ENCODE peak calls at places on chromosomes 13 and 19, in nine cellular contexts. P is thoracic aorta, D is ascending aorta, A is cardiac muscle cell, Z is progenitor cell of endocrine pancreas, R is heart left ventricle, T is right lobe of liver, S is left ventricle myocardium inferior, U is bronchial epithelial cell. Q is an unnamed sample.

GRCh38 chr19:47615714-47616113 is 6.8 kb downstream of the BICRA start:
- DNase-seq in R (no peak), P (no peak), T (no peak), D (no peak), Z (no peak), S (no peak), U (no peak), A (no peak), Q (no peak)

GRCh38 chr13:78709028-78709427 is 50.1 kb upstream of the OBI1 start:
- DNase-seq in T (no peak), S (no peak), R (no peak), A (no peak), D (no peak), U (peak), P (no peak), Z (no peak), Q (no peak)

GRCh38 chr13:50991624-50992610 is 82.3 kb downstream of the RNASEH2B start:
- DNase-seq in P (no peak), U (no peak), T (no peak), Z (no peak), R (no peak), S (no peak), D (no peak), A (no peak), Q (no peak)

GRCh38 chr13:20699715-20700114 is 3.8 kb upstream of the IL17D start:
- DNase-seq in U (no peak), D (no peak), R (no peak), Z (no peak), P (no peak), T (no peak), S (no peak), A (no peak), Q (no peak)

GRCh38 chr13:79128158-79128557 is 277.9 kb downstream of the RBM26 start:
- DNase-seq in A (peak), S (no peak), D (no peak), P (no peak), R (no peak), U (peak), Z (no peak), T (no peak), Q (no peak)

GRCh38 chr19:51441410-51442390 is 16.6 kb downstream of the SIGLEC8 start:
- DNase-seq in A (no peak), Z (no peak), T (no peak), P (no peak), D (no peak), S (no peak), U (no peak), R (no peak), Q (peak)

GRCh38 chr13:75685239-75685697 is 49.1 kb downstream of the LMO7 start:
- DNase-seq in R (no peak), P (no peak), S (no peak), Z (no peak), A (peak), D (no peak), U (peak), T (no peak), Q (no peak)

GRCh38 chr19:35044317-35045117 is 3.0 kb downstream of the HPN start:
- DNase-seq in T (peak), S (peak), R (peak), A (peak), U (peak), D (no peak), P (no peak), Z (peak), Q (peak)

GRCh38 chr13:44101347-44102083 is 221.8 kb downstream of the LACC1 start:
- DNase-seq in T (no peak), P (no peak), S (no peak), A (no peak), D (no peak), R (no peak), Z (no peak), U (no peak), Q (no peak)

GRCh38 chr19:53906211-53907192 is 2.6 kb upstream of the CACNG7 start:
- DNase-seq in T (peak), U (no peak), Z (peak), D (no peak), A (peak), R (peak), P (no peak), S (peak), Q (peak)

GRCh38 chr19:35143231-35143715 is at the start of gene FXYD7:
- DNase-seq in A (no peak), D (no peak), S (no peak), P (no peak), R (peak), U (no peak), T (no peak), Z (no peak), Q (peak)

GRCh38 chr19:39679056-39679790 is 23.5 kb downstream of the LGALS16 start:
- DNase-seq in D (no peak), P (no peak), U (no peak), T (no peak), S (no peak), A (no peak), R (no peak), Z (no peak), Q (no peak)

GRCh38 chr13:91805605-91806004 is 407.2 kb downstream of the GPC5 start:
- DNase-seq in U (no peak), P (no peak), R (no peak), S (no peak), A (peak), D (no peak), T (no peak), Z (no peak), Q (no peak)

GRCh38 chr19:1510807-1511206 is 2.0 kb downstream of the ADAMTSL5 start:
- DNase-seq in P (no peak), R (no peak), D (no peak), Z (no peak), U (no peak), S (no peak), T (no peak), A (no peak), Q (no peak)

GRCh38 chr19:56304243-56304642 is 10.4 kb downstream of the ZSCAN5A start:
- DNase-seq in D (no peak), S (no peak), Z (no peak), A (no peak), U (no peak), R (no peak), T (no peak), P (no peak), Q (no peak)

GRCh38 chr13:59437902-59438301 is 725.8 kb downstream of the DIAPH3 start:
- DNase-seq in D (no peak), A (no peak), U (no peak), P (no peak), R (no peak), S (no peak), T (no peak), Z (no peak), Q (no peak)

GRCh38 chr19:1725100-1726064 is 27.9 kb upstream of the ONECUT3 start:
- DNase-seq in S (peak), R (peak), D (no peak), P (no peak), U (no peak), Z (peak), T (peak), A (peak), Q (peak)

GRCh38 chr19:1847684-1848398 is 442 bp downstream of the REXO1 start:
- DNase-seq in T (peak), U (no peak), Z (no peak), A (peak), D (no peak), P (no peak), S (no peak), R (no peak), Q (peak)

GRCh38 chr13:51584731-51585191 is 499 bp downstream of the WDFY2 start:
- DNase-seq in Z (peak), S (peak), R (peak), U (peak), P (peak), D (no peak), A (peak), T (peak), Q (peak)

GRCh38 chr19:46618670-46619231 is 6.1 kb downstream of the PTGIR start:
- DNase-seq in R (peak), U (no peak), A (peak), S (no peak), T (no peak), Z (no peak), P (no peak), D (no peak), Q (no peak)

GRCh38 chr13:41199526-41199925 is 5.2 kb upstream of the KBTBD7 start:
- DNase-seq in U (no peak), D (no peak), S (no peak), R (no peak), A (no peak), Z (no peak), T (no peak), P (no peak), Q (no peak)

GRCh38 chr19:52635786-52636570 is 2.2 kb downstream of the ZNF83 start:
- DNase-seq in T (no peak), P (no peak), U (no peak), D (no peak), A (no peak), S (no peak), R (no peak), Z (no peak), Q (no peak)

GRCh38 chr13:101757446-101758039 is 305.1 kb downstream of the ITGBL1 start:
- DNase-seq in T (no peak), Z (no peak), S (no peak), D (no peak), R (no peak), U (peak), A (peak), P (no peak), Q (no peak)

GRCh38 chr19:7397687-7398086 is 49.0 kb downstream of the ARHGEF18 start:
- DNase-seq in P (no peak), A (peak), U (peak), T (no peak), Z (no peak), R (no peak), D (no peak), S (no peak), Q (no peak)

GRCh38 chr13:53368948-53369347 is 340.3 kb downstream of the OLFM4 start:
- DNase-seq in D (no peak), R (no peak), P (no peak), S (no peak), Z (no peak), U (no peak), T (no peak), A (no peak), Q (no peak)

GRCh38 chr13:66036024-66036614 is 1194.0 kb downstream of the PCDH9 start:
- DNase-seq in S (no peak), T (no peak), R (no peak), A (peak), P (no peak), Z (no peak), D (no peak), U (peak), Q (no peak)

GRCh38 chr19:2804156-2805004 is 15.3 kb upstream of the ZNF554 start:
- DNase-seq in S (no peak), P (no peak), D (no peak), A (no peak), U (no peak), T (no peak), R (no peak), Z (no peak), Q (no peak)

GRCh38 chr13:98039261-98039660 is 85.8 kb downstream of the IPO5 start:
- DNase-seq in T (no peak), P (no peak), R (no peak), Z (no peak), D (no peak), A (no peak), S (no peak), U (no peak), Q (no peak)

GRCh38 chr13:21913010-21913409 is 242.1 kb downstream of the FGF9 start:
- DNase-seq in A (no peak), D (no peak), S (no peak), P (no peak), R (no peak), Z (no peak), U (no peak), T (no peak), Q (peak)

GRCh38 chr19:45485301-45486077 is 11.4 kb downstream of the RTN2 start:
- DNase-seq in S (peak), R (peak), P (peak), Z (peak), A (peak), T (peak), U (peak), D (peak), Q (peak)

GRCh38 chr19:57319869-57320179 is 448 bp upstream of the ZNF543 start:
- DNase-seq in T (no peak), D (no peak), U (no peak), S (no peak), R (no peak), Z (no peak), P (no peak), A (no peak), Q (no peak)

GRCh38 chr19:39046037-39046821 is 13.9 kb upstream of the FBXO27 start:
- DNase-seq in P (no peak), A (peak), D (no peak), S (no peak), R (no peak), Z (no peak), U (no peak), T (no peak), Q (no peak)

GRCh38 chr13:53545340-53545941 is 516.8 kb downstream of the OLFM4 start:
- DNase-seq in Z (no peak), R (no peak), D (no peak), T (no peak), S (no peak), U (no peak), P (no peak), A (no peak), Q (no peak)

GRCh38 chr19:33438987-33439781 is 65.7 kb downstream of the CEBPG start:
- DNase-seq in U (no peak), R (peak), P (no peak), D (no peak), T (peak), S (peak), Z (no peak), A (no peak), Q (no peak)

GRCh38 chr13:99385940-99386339 is 78.7 kb upstream of the GPR183 start:
- DNase-seq in P (no peak), D (no peak), S (no peak), R (no peak), T (no peak), U (no peak), Z (no peak), A (no peak), Q (no peak)

GRCh38 chr13:99386495-99386894 is 79.3 kb upstream of the GPR183 start:
- DNase-seq in P (no peak), U (no peak), R (no peak), S (no peak), A (no peak), T (no peak), Z (no peak), D (no peak), Q (no peak)

GRCh38 chr13:99385161-99385560 is 78.0 kb upstream of the GPR183 start:
- DNase-seq in P (no peak), T (no peak), R (no peak), A (no peak), S (no peak), U (no peak), Z (no peak), D (no peak), Q (no peak)

GRCh38 chr13:99388334-99388923 is 81.2 kb upstream of the GPR183 start:
- DNase-seq in R (no peak), T (no peak), P (no peak), A (no peak), S (no peak), U (no peak), D (no peak), Z (no peak), Q (no peak)

DNA sequence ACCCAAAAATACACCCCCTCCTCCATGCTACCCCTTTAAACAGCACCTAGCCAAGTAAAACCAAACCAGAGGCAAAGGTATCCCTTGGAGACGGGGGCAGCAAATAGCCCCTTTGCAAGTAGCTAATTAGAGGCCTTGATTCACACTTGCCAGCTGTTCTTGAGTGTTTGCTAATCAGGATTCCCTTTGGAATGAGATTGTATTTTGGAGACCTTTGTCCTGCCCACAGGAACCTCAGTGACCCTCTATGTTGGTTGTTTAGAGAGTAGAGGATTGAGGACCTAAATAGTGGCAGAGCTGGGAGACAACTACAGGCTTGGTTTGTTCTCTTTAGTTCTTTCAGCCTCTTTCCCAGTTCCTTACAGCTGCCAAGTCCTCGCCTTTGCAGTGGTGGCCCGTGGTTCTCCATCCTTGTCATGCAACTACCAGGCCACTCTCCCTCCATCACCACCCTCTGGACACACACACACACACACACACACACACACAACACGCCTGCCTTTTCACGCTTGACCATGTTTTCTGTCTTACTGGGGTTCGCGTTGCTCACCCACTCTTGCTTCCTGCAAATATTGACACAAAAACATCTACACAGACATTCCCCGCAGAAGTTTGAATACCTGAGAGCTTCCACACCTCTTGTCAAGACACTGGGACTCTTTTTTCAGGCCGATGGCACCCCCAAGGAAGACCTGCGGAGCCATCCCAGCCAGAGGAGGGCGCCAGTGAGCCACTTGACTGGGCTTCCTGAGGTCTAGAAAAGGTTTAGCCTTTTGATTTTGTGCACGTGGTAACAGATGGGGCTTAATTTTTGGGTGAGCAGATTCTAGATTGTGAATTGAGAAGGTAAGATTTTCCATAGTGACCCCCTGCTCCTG is 80.0 kb upstream of the GPR183 start:
- DNase-seq in S (peak), Z (peak), A (peak), R (peak), D (no peak), P (no peak), U (peak), T (no peak), Q (peak)
- TF ChIP-seq CTCF in S (peak), Z (peak), A (peak), R (peak), D (peak), P (peak), U (peak), T (peak), Q (peak)

DNA sequence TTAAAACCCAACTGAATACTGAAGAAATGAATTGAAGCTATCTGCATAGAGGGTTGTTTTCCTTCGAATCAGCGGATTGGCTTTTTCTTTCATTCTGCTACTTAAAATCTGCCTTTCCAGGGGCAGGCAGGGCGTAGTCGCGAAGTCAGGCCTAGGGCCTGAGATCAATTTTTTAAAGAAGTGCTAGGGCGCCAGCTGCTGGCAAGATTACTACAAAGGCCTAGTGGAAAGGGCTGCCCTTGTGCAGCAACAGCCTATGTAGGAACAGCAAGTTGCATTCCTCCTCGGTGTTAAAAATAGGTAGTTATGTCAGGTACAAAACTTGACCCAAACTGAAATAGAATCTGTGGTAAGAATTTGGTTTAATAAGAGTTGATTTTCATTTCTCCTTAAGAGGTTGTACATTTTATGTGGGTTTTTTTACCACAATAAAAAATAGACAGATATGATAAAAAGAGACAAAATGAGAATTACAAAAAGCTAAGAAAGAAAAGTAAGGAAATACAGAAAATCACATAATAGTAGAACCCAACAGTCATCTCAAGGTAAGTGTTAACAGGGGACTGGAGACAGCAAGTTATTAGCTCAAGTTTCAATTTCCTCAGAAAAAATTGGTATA is 9.5 kb upstream of the URAD start:
- DNase-seq in P (no peak), U (peak), D (no peak), A (peak), R (peak), Z (no peak), S (peak), T (no peak), Q (peak)
- TF ChIP-seq CTCF in P (peak), U (peak), D (peak), A (peak), R (peak), Z (peak), S (peak), T (peak), Q (no peak)

DNA sequence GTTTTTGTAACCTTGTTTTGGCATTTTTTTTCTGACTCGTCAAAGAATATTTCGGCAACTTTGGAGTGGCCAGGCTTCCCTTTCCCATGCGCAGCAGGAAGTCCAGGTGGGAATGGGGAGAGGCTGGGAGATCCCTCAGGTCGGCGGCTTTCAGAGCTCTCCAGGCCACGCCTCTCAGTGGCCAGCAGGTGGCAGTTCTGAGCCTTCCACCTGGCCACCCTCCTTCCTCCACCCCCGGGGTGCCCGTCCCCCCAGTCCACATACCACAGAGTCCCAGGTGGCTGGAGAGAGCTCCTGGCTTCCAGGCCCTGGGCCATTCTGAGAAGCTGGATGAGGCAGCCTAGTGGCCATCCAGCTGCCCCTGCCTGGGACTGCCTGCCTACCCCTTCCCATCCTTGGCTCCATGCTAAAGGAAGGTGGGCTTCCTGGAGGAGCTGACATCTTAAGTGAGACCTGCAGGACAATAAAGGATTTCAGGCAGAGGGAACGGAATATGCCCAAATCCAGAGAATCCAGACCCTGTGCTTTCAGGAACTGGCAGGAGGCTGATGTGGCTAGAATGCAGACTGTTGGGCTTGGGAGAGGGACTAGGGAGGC is 46.3 kb downstream of the CCNE1 start:
- DNase-seq in T (no peak), Z (peak), D (no peak), S (no peak), A (no peak), R (no peak), P (no peak), U (no peak), Q (no peak)
- TF ChIP-seq CTCF in T (peak), Z (peak), D (peak), S (peak), A (peak), R (peak), P (peak), U (peak), Q (peak)

GRCh38 chr19:58555920-58556632 is 1.2 kb upstream of the CHMP2A start:
- DNase-seq in P (no peak), T (no peak), Z (no peak), U (no peak), S (peak), A (no peak), R (peak), D (no peak), Q (no peak)

GRCh38 chr19:58553799-58554493 is 959 bp downstream of the CHMP2A start:
- DNase-seq in S (peak), A (no peak), T (no peak), R (no peak), Z (no peak), P (no peak), D (no peak), U (no peak), Q (no peak)

GRCh38 chr19:58555369-58555885 is 522 bp upstream of the CHMP2A start:
- DNase-seq in Z (no peak), P (no peak), D (no peak), T (no peak), A (no peak), U (no peak), R (no peak), S (peak), Q (no peak)

GRCh38 chr19:58556633-58557252 is 1.7 kb downstream of the UBE2M start:
- DNase-seq in R (peak), S (no peak), U (no peak), T (no peak), Z (no peak), P (no peak), D (no peak), A (no peak), Q (no peak)

GRCh38 chr19:58554494-58555368 is at the start of gene CHMP2A:
- DNase-seq in D (peak), Z (peak), T (peak), P (peak), S (peak), U (peak), R (peak), A (peak), Q (peak)
- TF ChIP-seq CTCF in D (no peak), Z (no peak), T (no peak), P (no peak), S (no peak), U (no peak), R (no peak), A (no peak), Q (no peak)

GRCh38 chr19:13960863-13961784 is 8.8 kb downstream of the DCAF15 start:
- DNase-seq in T (no peak), R (no peak), A (no peak), Z (no peak), P (no peak), U (no peak), D (no peak), S (no peak), Q (no peak)
- TF ChIP-seq CTCF in T (no peak), R (no peak), A (no peak), Z (no peak), P (no peak), U (no peak), D (no peak), S (no peak), Q (no peak)

GRCh38 chr19:58386576-58387337 is at the start of gene RPS5:
- DNase-seq in A (peak), U (peak), Z (peak), D (peak), P (peak), R (peak), T (peak), S (peak), Q (peak)
- TF ChIP-seq CTCF in A (no peak), U (no peak), Z (no peak), D (no peak), P (no peak), R (no peak), T (no peak), S (no peak), Q (no peak)